ENCODE peak calls at places on chromosomes 3 and 15, in five cellular contexts. P is effector memory CD4-positive, alpha-beta T cell; X is stomach; H is AG04450; Q is IMR-90. U is an unnamed sample.

GRCh38 chr3:194906970-194907629 is 221.4 kb downstream of the FAM43A start:
- DNase-seq in P (no peak), X (no peak), H (no peak), Q (no peak), U (no peak)

GRCh38 chr3:193884652-193885051 is 251.3 kb upstream of the HES1 start:
- DNase-seq in P (no peak), X (peak; percentile 70), H (no peak), Q (no peak), U (no peak)

GRCh38 chr3:133536635-133536980 is 36.9 kb upstream of the CDV3 start:
- DNase-seq in P (no peak), X (no peak), H (no peak), Q (no peak), U (no peak)

GRCh38 chr15:56817266-56817665 is 84.0 kb upstream of the ZNF280D start:
- DNase-seq in P (no peak), X (no peak), H (no peak), Q (peak; percentile 65), U (no peak)

GRCh38 chr15:101121511-101122090 is 130.2 kb downstream of the CHSY1 start:
- DNase-seq in P (no peak), X (peak; percentile 73), H (no peak), Q (peak; percentile 74), U (no peak)

GRCh38 chr3:155809181-155809580 is 3.1 kb upstream of the C3orf33 start:
- DNase-seq in P (no peak), X (no peak), H (no peak), Q (peak; percentile 27), U (no peak)

GRCh38 chr3:124775776-124776336 is 45.6 kb downstream of the UMPS start:
- DNase-seq in P (no peak), X (no peak), H (no peak), Q (no peak), U (no peak)

GRCh38 chr3:30655187-30655812 is 48.9 kb downstream of the TGFBR2 start:
- DNase-seq in P (no peak), X (no peak), H (no peak), Q (peak; percentile 43), U (no peak)

GRCh38 chr3:184636774-184637316 is 75.0 kb downstream of the MAGEF1 start:
- DNase-seq in P (no peak), X (peak; percentile 30), H (peak; percentile 36), Q (peak; percentile 77), U (no peak)

GRCh38 chr3:165883126-165883525 is 45.9 kb upstream of the BCHE start:
- DNase-seq in P (no peak), X (no peak), H (no peak), Q (no peak), U (no peak)

GRCh38 chr3:165885558-165886270 is 48.5 kb upstream of the BCHE start:
- DNase-seq in P (no peak), X (no peak), H (no peak), Q (no peak), U (no peak)

GRCh38 chr3:165883866-165884478 is 46.7 kb upstream of the BCHE start:
- DNase-seq in P (no peak), X (no peak), H (no peak), Q (no peak), U (no peak)

DNA sequence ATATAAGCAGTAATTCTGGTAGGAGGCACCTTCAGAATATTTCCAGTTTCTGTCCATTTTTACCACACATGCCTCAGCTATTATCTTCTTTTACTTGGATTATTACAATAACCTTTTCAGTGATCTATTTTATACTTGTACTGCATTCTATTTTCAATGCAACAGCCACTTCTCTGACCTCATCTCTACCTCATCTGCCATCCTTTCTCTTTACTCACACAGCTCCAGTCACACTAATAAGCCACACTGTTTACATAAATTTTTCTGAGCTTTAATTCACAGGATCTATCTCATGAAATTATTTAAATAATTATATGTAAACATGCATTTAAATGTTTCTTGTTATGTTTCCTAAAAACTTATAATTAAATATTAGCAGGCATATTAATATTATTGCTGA is 47.3 kb upstream of the BCHE start:
- DNase-seq in P (no peak), X (no peak), H (no peak), Q (no peak), U (no peak)
- H3K4me3 ChIP-seq in P (no peak overlapping the region), X (no peak overlapping the region), H (no peak overlapping the region), Q (no peak overlapping the region), U (no peak overlapping the region)

DNA sequence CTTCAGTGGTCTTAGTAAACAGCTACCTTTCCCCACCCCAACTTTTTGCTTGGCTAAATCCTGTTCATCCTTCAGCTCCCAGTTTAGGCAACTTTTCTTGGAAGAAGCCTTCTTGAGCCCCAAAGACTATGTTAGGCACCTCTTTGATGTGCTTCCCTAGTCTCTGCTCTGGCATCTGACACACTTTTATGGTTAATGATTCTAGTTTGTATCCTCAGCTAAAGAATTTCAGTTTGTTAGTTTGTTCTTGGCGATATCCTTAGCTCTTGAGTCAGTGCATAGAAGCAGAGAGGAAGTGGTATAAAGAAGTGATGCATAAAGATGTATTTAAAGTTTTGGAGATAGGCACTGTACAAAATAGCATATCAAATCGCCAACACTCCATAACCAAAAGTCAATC is 168.4 kb downstream of the WDR72 start:
- DNase-seq in P (no peak), X (no peak), H (no peak), Q (no peak), U (no peak)
- H3K4me3 ChIP-seq in P (no peak overlapping the region), X (no peak overlapping the region), H (no peak overlapping the region), Q (no peak overlapping the region), U (no peak overlapping the region)

DNA sequence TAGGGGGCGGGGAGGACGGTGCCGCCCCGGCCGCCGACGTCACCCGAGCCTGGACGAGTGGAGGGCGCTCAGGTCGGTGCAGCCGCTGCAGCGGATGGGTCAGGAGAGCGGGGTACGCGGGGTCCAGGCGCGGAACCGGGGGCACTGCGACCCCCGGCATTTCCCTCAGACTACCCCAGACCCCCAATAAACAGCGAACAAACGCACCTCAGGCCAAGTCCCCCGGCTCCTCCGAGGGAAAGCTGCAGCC is 78.9 kb downstream of the IQSEC1 start:
- DNase-seq in P (no peak), X (peak; percentile 58), H (no peak), Q (no peak), U (no peak)
- H3K4me3 ChIP-seq in P (peak overlapping the region; percentile 68), X (peak overlapping the region; percentile 90), H (peak overlapping the region; percentile 71), Q (peak overlapping the region; percentile 63), U (peak overlapping the region; percentile 71)

DNA sequence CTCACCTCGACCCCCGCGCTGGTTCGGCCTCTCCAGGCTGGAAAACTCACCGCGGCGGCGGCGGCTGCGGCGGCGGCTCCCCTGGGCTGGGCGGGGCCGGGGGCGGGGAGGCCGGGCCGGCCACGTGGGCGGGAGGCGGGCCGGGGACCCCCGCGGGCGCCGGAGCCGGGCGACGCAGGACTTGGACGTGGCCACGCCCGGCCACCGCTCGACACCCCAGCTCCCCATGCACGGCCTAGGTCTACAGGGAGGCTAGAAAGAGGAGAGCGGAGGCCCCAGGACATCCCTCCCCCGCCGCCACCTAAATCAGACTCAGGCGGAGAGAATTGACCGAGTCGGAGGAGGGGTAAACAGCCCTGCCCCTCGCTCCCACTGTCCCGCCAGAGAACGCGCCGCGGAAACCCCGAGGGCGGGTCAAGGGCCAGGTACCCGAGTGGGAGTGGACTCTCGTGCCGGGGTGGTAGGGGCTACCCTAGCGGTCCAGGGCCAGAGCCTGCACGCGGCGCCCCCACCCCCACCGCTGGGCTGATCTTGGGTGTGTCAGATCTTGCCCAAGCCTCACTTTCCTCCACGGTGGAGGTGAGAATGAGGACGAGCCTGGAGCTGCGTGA is 18.9 kb downstream of the SPATA12 start:
- DNase-seq in P (no peak), X (peak; percentile 53), H (no peak), Q (no peak), U (no peak)
- H3K4me3 ChIP-seq in P (peak overlapping the region; percentile 75), X (peak overlapping the region; percentile 89), H (peak overlapping the region; percentile 70), Q (peak overlapping the region; percentile 72), U (peak overlapping the region; percentile 90)

GRCh38 chr3:139679218-139679617 is 1.4 kb upstream of the NMNAT3 start:
- DNase-seq in P (no peak), X (no peak), H (no peak), Q (no peak), U (no peak)

GRCh38 chr3:139674585-139675260 is 3.0 kb downstream of the NMNAT3 start:
- DNase-seq in P (no peak), X (no peak), H (no peak), Q (no peak), U (no peak)

GRCh38 chr3:139675327-139675726 is 2.4 kb downstream of the NMNAT3 start:
- DNase-seq in P (no peak), X (no peak), H (no peak), Q (no peak), U (no peak)

GRCh38 chr3:139677341-139678155 is at the start of gene NMNAT3:
- DNase-seq in P (peak; percentile 53), X (peak; percentile 88), H (no peak), Q (peak; percentile 7), U (no peak)

GRCh38 chr3:139676634-139677197 is 1.1 kb downstream of the NMNAT3 start:
- DNase-seq in P (no peak), X (no peak), H (no peak), Q (no peak), U (no peak)
- H3K4me3 ChIP-seq in P (no peak overlapping the region), X (peak overlapping the region; percentile 82), H (no peak overlapping the region), Q (no peak overlapping the region), U (peak overlapping the region; percentile 81)

GRCh38 chr15:62165029-62165792 is at the start of gene C2CD4B:
- DNase-seq in P (no peak), X (peak; percentile 93), H (no peak), Q (no peak), U (no peak)
- H3K4me3 ChIP-seq in P (peak within 1 kb of the TSS; percentile 44), X (peak within 1 kb of the TSS; percentile 74), H (no peak within 1 kb of the TSS), Q (no peak within 1 kb of the TSS), U (peak within 1 kb of the TSS; percentile 52)

GRCh38 chr3:50192689-50193141 is 1.3 kb downstream of the GNAT1 start:
- DNase-seq in P (peak; percentile 64), X (peak; percentile 82), H (peak; percentile 15), Q (peak; percentile 40), U (no peak)

GRCh38 chr3:50193286-50193685 is 1.9 kb downstream of the GNAT1 start:
- DNase-seq in P (no peak), X (no peak), H (no peak), Q (no peak), U (no peak)

GRCh38 chr3:50194903-50195500 is 3.6 kb downstream of the GNAT1 start:
- DNase-seq in P (peak; percentile 43), X (no peak), H (no peak), Q (no peak), U (no peak)

GRCh38 chr3:50194128-50194902 is 2.9 kb downstream of the GNAT1 start:
- DNase-seq in P (peak; percentile 76), X (peak; percentile 73), H (no peak), Q (peak; percentile 50), U (no peak)

DNA sequence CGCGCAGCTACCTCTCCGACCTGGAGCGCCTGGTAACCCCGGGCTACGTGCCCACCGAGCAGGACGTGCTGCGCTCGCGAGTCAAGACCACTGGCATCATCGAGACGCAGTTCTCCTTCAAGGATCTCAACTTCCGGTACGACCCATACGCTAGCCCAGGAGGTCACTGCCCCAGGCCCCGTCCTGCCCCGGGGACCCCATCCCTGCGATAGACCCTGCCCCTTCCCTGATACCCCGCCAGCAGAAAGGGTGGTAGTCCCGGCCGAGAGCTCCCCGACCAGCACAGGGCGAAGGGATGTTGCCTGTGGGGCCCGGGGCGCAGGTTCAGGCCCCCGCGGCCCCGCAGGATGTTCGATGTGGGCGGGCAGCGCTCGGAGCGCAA is 2.3 kb downstream of the GNAT1 start:
- DNase-seq in P (no peak), X (no peak), H (no peak), Q (no peak), U (no peak)
- H3K4me3 ChIP-seq in P (no peak overlapping the region), X (peak overlapping the region; percentile 18), H (no peak overlapping the region), Q (no peak overlapping the region), U (peak overlapping the region; percentile 16)

U was measured in vagina.